ENCODE peak calls at places on chromosomes 6 and 20, in five cellular contexts. M is HepG2, I is GM23338, V is WTC11, L is GM12878. Z is an unnamed sample.

GRCh38 chr6:73391735-73392134 is 2.9 kb upstream of the DDX43 start:
- DNase-seq in M (no peak), I (no peak), V (no peak), L (no peak), Z (no peak)

GRCh38 chr20:60993647-60994046 is 258.4 kb upstream of the CDH4 start:
- DNase-seq in M (no peak), I (peak; percentile 11), V (no peak), L (no peak), Z (no peak)

GRCh38 chr20:38727602-38728236 is 3.4 kb downstream of the SLC32A1 start:
- DNase-seq in M (no peak), I (no peak), V (no peak), L (no peak), Z (peak; percentile 67)

GRCh38 chr6:40999498-41000070 is 39.4 kb downstream of the UNC5CL start:
- DNase-seq in M (peak; percentile 80), I (peak; percentile 84), V (peak; percentile 72), L (peak; percentile 1), Z (peak; percentile 59)

GRCh38 chr20:57938158-57939108 is 228.6 kb upstream of the PMEPA1 start:
- DNase-seq in M (no peak), I (peak; percentile 37), V (no peak), L (no peak), Z (no peak)

GRCh38 chr6:146878564-146879343 is 280.0 kb downstream of the ADGB start:
- DNase-seq in M (no peak), I (no peak), V (no peak), L (no peak), Z (no peak)

GRCh38 chr6:112502348-112503130 is 155.4 kb downstream of the RFPL4B start:
- DNase-seq in M (no peak), I (peak; percentile 47), V (no peak), L (no peak), Z (no peak)

GRCh38 chr6:55182016-55182650 is 7.8 kb downstream of the HCRTR2 start:
- DNase-seq in M (no peak), I (no peak), V (no peak), L (no peak), Z (no peak)

GRCh38 chr20:26214991-26215390 is 518.3 kb upstream of the ZNF337 start:
- DNase-seq in M (no peak), I (no peak), V (no peak), L (no peak), Z (no peak)

GRCh38 chr20:36318166-36318565 is 12.0 kb downstream of the DLGAP4 start:
- DNase-seq in M (no peak), I (no peak), V (peak; percentile 4), L (no peak), Z (no peak)

GRCh38 chr6:170201361-170201760 is 89.5 kb downstream of the DLL1 start:
- DNase-seq in M (no peak), I (no peak), V (no peak), L (no peak), Z (peak; percentile 16)

GRCh38 chr6:2387445-2387844 is 142.0 kb upstream of the GMDS start:
- DNase-seq in M (no peak), I (no peak), V (no peak), L (no peak), Z (no peak)

GRCh38 chr6:12538881-12539357 is 177.6 kb upstream of the PHACTR1 start:
- DNase-seq in M (peak; percentile 79), I (no peak), V (no peak), L (no peak), Z (no peak)

GRCh38 chr6:148971027-148971927 is 224.4 kb downstream of the UST start:
- DNase-seq in M (no peak), I (no peak), V (no peak), L (no peak), Z (no peak)

GRCh38 chr20:57400262-57400701 is 9.1 kb downstream of the RBM38 start:
- DNase-seq in M (no peak), I (no peak), V (no peak), L (no peak), Z (no peak)

GRCh38 chr6:12371641-12372146 is 81.5 kb downstream of the EDN1 start:
- DNase-seq in M (peak; percentile 79), I (no peak), V (no peak), L (no peak), Z (no peak)

GRCh38 chr6:144286503-144287393 is 1.6 kb downstream of the UTRN start:
- DNase-seq in M (peak; percentile 88), I (peak; percentile 95), V (peak; percentile 85), L (no peak), Z (peak; percentile 76)

GRCh38 chr20:14264869-14265268 is 72.5 kb downstream of the FLRT3 start:
- DNase-seq in M (peak; percentile 22), I (peak; percentile 52), V (no peak), L (no peak), Z (no peak)

GRCh38 chr6:45504947-45505346 is 127.2 kb upstream of the SUPT3H start:
- DNase-seq in M (no peak), I (peak; percentile 83), V (peak; percentile 46), L (no peak), Z (no peak)

GRCh38 chr6:28395918-28396317 is 3.6 kb downstream of the ZSCAN12 start:
- DNase-seq in M (no peak), I (no peak), V (no peak), L (no peak), Z (no peak)

DNA sequence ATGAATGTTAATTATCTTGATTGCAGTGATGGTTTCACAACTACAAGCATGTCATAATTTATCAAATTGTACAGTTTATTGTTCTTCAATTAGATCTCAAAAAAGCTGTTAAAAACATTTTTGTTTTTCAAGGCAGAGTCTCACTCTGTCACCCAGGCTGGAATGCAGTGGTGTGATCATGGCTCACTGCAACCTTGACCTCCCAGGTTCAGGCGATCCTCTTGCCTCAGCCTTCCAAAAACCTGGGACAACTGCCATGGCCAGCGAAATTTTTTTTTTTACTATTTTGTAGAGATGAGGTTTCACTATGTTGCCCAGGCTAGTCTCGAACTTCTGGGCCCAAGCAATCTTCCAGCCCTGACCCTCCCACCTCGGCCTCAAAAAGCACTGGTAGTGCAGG is 286.1 kb downstream of the RNGTT start:
- DNase-seq in M (no peak), I (no peak), V (no peak), L (no peak), Z (no peak)
- TF ChIP-seq CREB1 in M (no peak), I (no peak), V (no peak), L (no peak), Z (no peak)

GRCh38 chr6:43786664-43787329 is 16.8 kb downstream of the VEGFA start:
- DNase-seq in M (no peak), I (no peak), V (no peak), L (no peak), Z (no peak)
- TF ChIP-seq CREB1 in M (no peak), I (no peak), V (no peak), L (no peak), Z (no peak)

GRCh38 chr6:1336246-1336843 is 24.4 kb downstream of the FOXQ1 start:
- DNase-seq in M (peak; percentile 90), I (peak; percentile 66), V (peak; percentile 58), L (no peak), Z (no peak)

GRCh38 chr6:1329708-1330107 is 17.8 kb downstream of the FOXQ1 start:
- DNase-seq in M (no peak), I (no peak), V (no peak), L (no peak), Z (no peak)

GRCh38 chr6:1335367-1336037 is 23.6 kb downstream of the FOXQ1 start:
- DNase-seq in M (peak; percentile 98), I (no peak), V (no peak), L (no peak), Z (no peak)

GRCh38 chr6:1337791-1338190 is 25.9 kb downstream of the FOXQ1 start:
- DNase-seq in M (no peak), I (no peak), V (no peak), L (no peak), Z (no peak)

GRCh38 chr6:1334725-1335124 is 22.8 kb downstream of the FOXQ1 start:
- DNase-seq in M (no peak), I (peak; percentile 45), V (no peak), L (no peak), Z (no peak)
- TF ChIP-seq CREB1 in M (no peak), I (no peak), V (no peak), L (no peak), Z (no peak)

DNA sequence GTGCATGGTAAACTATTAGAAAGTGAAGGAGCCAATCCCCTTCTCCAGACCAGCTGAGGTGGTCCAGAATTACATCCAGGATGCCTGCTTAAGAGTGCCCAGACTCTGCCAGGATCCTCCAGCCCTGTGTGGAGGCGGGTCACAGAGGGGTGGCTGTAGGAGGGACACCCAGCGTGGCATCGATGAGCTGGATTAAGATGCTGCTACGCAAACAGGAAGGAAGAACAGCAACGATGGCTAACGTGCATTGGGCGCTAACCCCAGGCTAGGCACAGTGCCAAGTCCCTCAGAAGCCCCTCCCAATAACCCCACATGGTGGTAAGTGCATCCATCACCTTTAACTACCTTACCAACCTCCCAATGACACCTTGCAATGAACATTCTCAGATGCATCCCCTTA is 63.9 kb upstream of the MRPS10 start:
- DNase-seq in M (no peak), I (no peak), V (no peak), L (no peak), Z (no peak)
- TF ChIP-seq CREB1 in M (no peak), I (no peak), V (no peak), L (no peak), Z (no peak)